ENCODE peak calls at places on chromosomes 1 and 21, in ten cellular contexts. K is HCT116, G is suprapubic skin, I is right lobe of liver, W is adrenal gland, M is prostate gland, A is esophagus squamous epithelium, Q is ovary, C is spleen, P is uterus. L is an unnamed sample.

GRCh38 chr1:9905010-9905409 is 5.1 kb downstream of the CTNNBIP1 start:
- DNase-seq in K (no peak), G (no peak), I (no peak), W (no peak), M (no peak), A (no peak), Q (no peak), C (no peak), P (no peak), L (no peak)

GRCh38 chr1:219189021-219189824 is 15.5 kb downstream of the LYPLAL1 start:
- DNase-seq in K (no peak), G (no peak), I (no peak), W (no peak), M (no peak), A (no peak), Q (no peak), C (no peak), P (no peak), L (no peak)

GRCh38 chr1:45543599-45544417 is 6.8 kb upstream of the AKR1A1 start:
- DNase-seq in K (no peak), G (peak), I (peak), W (peak), M (no peak), A (peak), Q (peak), C (peak), P (no peak), L (no peak)

GRCh38 chr1:230753586-230754251 is 6.5 kb downstream of the CAPN9 start:
- DNase-seq in K (peak), G (no peak), I (no peak), W (no peak), M (peak), A (no peak), Q (no peak), C (peak), P (no peak), L (no peak)

GRCh38 chr1:214264196-214264595 is 16.8 kb upstream of the SMYD2 start:
- DNase-seq in K (no peak), G (no peak), I (no peak), W (no peak), M (no peak), A (no peak), Q (no peak), C (no peak), P (no peak), L (no peak)

GRCh38 chr1:55700359-55701130 is 485.4 kb upstream of the USP24 start:
- DNase-seq in K (no peak), G (no peak), I (no peak), W (no peak), M (no peak), A (no peak), Q (no peak), C (no peak), P (no peak), L (no peak)

GRCh38 chr1:228279722-228280105 is 71.9 kb downstream of the OBSCN start:
- DNase-seq in K (no peak), G (peak), I (no peak), W (no peak), M (no peak), A (no peak), Q (no peak), C (peak), P (no peak), L (no peak)

GRCh38 chr1:152078831-152079549 is 9.9 kb downstream of the TCHHL1 start:
- DNase-seq in K (no peak), G (no peak), I (no peak), W (no peak), M (no peak), A (no peak), Q (no peak), C (no peak), P (no peak), L (no peak)

GRCh38 chr1:243343970-243344749 is 88.3 kb downstream of the SDCCAG8 start:
- DNase-seq in K (peak), G (no peak), I (no peak), W (no peak), M (no peak), A (no peak), Q (no peak), C (no peak), P (no peak), L (peak)

GRCh38 chr1:150841626-150842025 is 33.6 kb upstream of the CTSK start:
- DNase-seq in K (no peak), G (no peak), I (no peak), W (no peak), M (no peak), A (no peak), Q (no peak), C (no peak), P (no peak), L (no peak)

GRCh38 chr1:56202743-56203142 is 376.6 kb downstream of the PLPP3 start:
- DNase-seq in K (no peak), G (no peak), I (no peak), W (no peak), M (no peak), A (no peak), Q (no peak), C (no peak), P (peak), L (no peak)

GRCh38 chr1:32894019-32894600 is 7.1 kb downstream of the TMEM54 start:
- DNase-seq in K (no peak), G (no peak), I (no peak), W (peak), M (no peak), A (no peak), Q (no peak), C (peak), P (no peak), L (no peak)

GRCh38 chr1:29406814-29407213 is 170.5 kb downstream of the PTPRU start:
- DNase-seq in K (no peak), G (no peak), I (no peak), W (no peak), M (no peak), A (no peak), Q (no peak), C (no peak), P (no peak), L (no peak)

GRCh38 chr1:219871427-219872057 is 56.8 kb downstream of the SLC30A10 start:
- DNase-seq in K (no peak), G (no peak), I (no peak), W (no peak), M (no peak), A (no peak), Q (no peak), C (no peak), P (no peak), L (no peak)

GRCh38 chr1:168488153-168488552 is 55.6 kb downstream of the XCL2 start:
- DNase-seq in K (no peak), G (peak), I (no peak), W (peak), M (no peak), A (no peak), Q (peak), C (no peak), P (peak), L (no peak)

GRCh38 chr1:55428944-55429931 is 214.1 kb upstream of the USP24 start:
- DNase-seq in K (peak), G (no peak), I (no peak), W (peak), M (no peak), A (no peak), Q (peak), C (no peak), P (peak), L (peak)

GRCh38 chr1:13828454-13829151 is 128.6 kb downstream of the PRDM2 start:
- DNase-seq in K (peak), G (no peak), I (no peak), W (peak), M (no peak), A (no peak), Q (peak), C (peak), P (no peak), L (no peak)

GRCh38 chr21:34889287-34889536 is 159.9 kb downstream of the RUNX1 start:
- DNase-seq in K (no peak), G (no peak), I (peak), W (peak), M (peak), A (no peak), Q (peak), C (peak), P (peak), L (peak)

GRCh38 chr1:203151362-203152157 is 24.0 kb downstream of the ADORA1 start:
- DNase-seq in K (no peak), G (no peak), I (no peak), W (no peak), M (no peak), A (no peak), Q (no peak), C (no peak), P (no peak), L (no peak)

GRCh38 chr1:182611326-182611725 is 7.1 kb upstream of the RGS16 start:
- DNase-seq in K (no peak), G (no peak), I (no peak), W (no peak), M (no peak), A (no peak), Q (no peak), C (no peak), P (no peak), L (no peak)

GRCh38 chr21:29258626-29259335 is 39.9 kb upstream of the BACH1 start:
- DNase-seq in K (no peak), G (no peak), I (no peak), W (no peak), M (peak), A (no peak), Q (no peak), C (no peak), P (no peak), L (peak)

GRCh38 chr1:29213055-29213454 is 17.7 kb downstream of the MECR start:
- DNase-seq in K (no peak), G (no peak), I (no peak), W (no peak), M (no peak), A (no peak), Q (no peak), C (no peak), P (no peak), L (no peak)

GRCh38 chr21:44753357-44753756 is 42.0 kb upstream of the TSPEAR start:
- DNase-seq in K (no peak), G (peak), I (no peak), W (no peak), M (no peak), A (no peak), Q (no peak), C (no peak), P (no peak), L (no peak)

GRCh38 chr1:6212193-6212959 is 6.5 kb downstream of the RNF207 start:
- DNase-seq in K (no peak), G (no peak), I (no peak), W (no peak), M (no peak), A (no peak), Q (no peak), C (no peak), P (no peak), L (no peak)

GRCh38 chr21:23861908-23862504 is 1745.3 kb downstream of the MRPL39 start:
- DNase-seq in K (no peak), G (no peak), I (no peak), W (no peak), M (no peak), A (no peak), Q (no peak), C (no peak), P (no peak), L (no peak)

GRCh38 chr1:74729741-74730478 is 2.9 kb downstream of the CRYZ start:
- DNase-seq in K (peak), G (no peak), I (no peak), W (no peak), M (no peak), A (no peak), Q (no peak), C (no peak), P (no peak), L (peak)

GRCh38 chr1:34147301-34147700 is 17.7 kb downstream of the CSMD2 start:
- DNase-seq in K (no peak), G (no peak), I (no peak), W (no peak), M (no peak), A (no peak), Q (no peak), C (no peak), P (no peak), L (no peak)

GRCh38 chr1:157101196-157101595 is 1.6 kb upstream of the ETV3L start:
- DNase-seq in K (no peak), G (peak), I (no peak), W (no peak), M (no peak), A (no peak), Q (no peak), C (peak), P (no peak), L (no peak)

GRCh38 chr1:234684854-234685253 is 74.9 kb upstream of the IRF2BP2 start:
- DNase-seq in K (no peak), G (no peak), I (no peak), W (peak), M (no peak), A (no peak), Q (peak), C (no peak), P (no peak), L (no peak)

GRCh38 chr1:182137546-182137945 is 76.0 kb upstream of the ZNF648 start:
- DNase-seq in K (no peak), G (no peak), I (no peak), W (no peak), M (no peak), A (no peak), Q (no peak), C (no peak), P (no peak), L (no peak)

GRCh38 chr1:1353389-1354151 is 4.4 kb upstream of the DVL1 start:
- DNase-seq in K (no peak), G (no peak), I (no peak), W (no peak), M (no peak), A (no peak), Q (no peak), C (no peak), P (no peak), L (no peak)

GRCh38 chr1:146012703-146013565 is 8.6 kb downstream of the HJV start:
- DNase-seq in K (peak), G (no peak), I (no peak), W (peak), M (peak), A (no peak), Q (peak), C (no peak), P (peak), L (peak)

GRCh38 chr1:176831150-176831549 is 333.4 kb downstream of the ASTN1 start:
- DNase-seq in K (no peak), G (no peak), I (no peak), W (no peak), M (no peak), A (no peak), Q (no peak), C (no peak), P (no peak), L (no peak)

DNA sequence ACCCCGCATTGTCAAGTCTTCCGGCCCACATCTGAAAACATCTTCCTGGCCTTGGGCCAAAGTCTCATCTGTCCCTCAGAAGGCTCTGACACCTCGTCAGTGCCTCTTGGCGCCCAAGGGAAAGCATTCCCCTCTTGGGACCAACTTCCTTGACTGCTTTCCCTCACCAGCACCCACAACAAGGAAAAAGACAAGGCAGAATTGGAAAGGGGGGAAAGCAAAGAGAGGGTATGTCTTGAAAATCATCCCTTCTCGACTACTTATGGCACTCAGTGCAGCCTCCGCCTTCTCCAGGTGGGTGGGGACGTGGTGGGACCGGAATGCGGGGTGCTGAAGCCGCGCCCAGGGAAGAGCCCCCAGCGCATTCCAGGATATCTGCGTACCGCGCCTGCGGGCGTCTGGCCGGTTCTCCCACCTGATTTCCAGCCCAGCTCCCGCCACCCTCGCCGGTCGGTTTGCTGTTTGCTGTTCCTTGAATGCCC is 554 bp upstream of the SLC39A1 start:
- DNase-seq in K (peak), G (peak), I (no peak), W (no peak), M (peak), A (no peak), Q (peak), C (peak), P (no peak), L (no peak)
- TF ChIP-seq POLR2A in K (peak), G (no peak), I (no peak), W (no peak), M (no peak), A (no peak), Q (no peak), C (no peak), P (no peak), L (no peak)

GRCh38 chr1:2542262-2542915 is 12.3 kb upstream of the HES5 start:
- DNase-seq in K (no peak), G (no peak), I (no peak), W (no peak), M (no peak), A (no peak), Q (no peak), C (no peak), P (no peak), L (no peak)

GRCh38 chr1:2543543-2544092 is 12.6 kb upstream of the TNFRSF14 start:
- DNase-seq in K (no peak), G (no peak), I (no peak), W (no peak), M (no peak), A (no peak), Q (no peak), C (no peak), P (no peak), L (no peak)

GRCh38 chr1:2539312-2539907 is 9.3 kb upstream of the HES5 start:
- DNase-seq in K (no peak), G (no peak), I (no peak), W (no peak), M (no peak), A (no peak), Q (no peak), C (no peak), P (no peak), L (no peak)

GRCh38 chr1:2540816-2541492 is 10.9 kb upstream of the HES5 start:
- DNase-seq in K (no peak), G (no peak), I (no peak), W (no peak), M (no peak), A (no peak), Q (no peak), C (no peak), P (no peak), L (no peak)

GRCh38 chr1:2541619-2542246 is 11.7 kb upstream of the HES5 start:
- DNase-seq in K (no peak), G (no peak), I (no peak), W (peak), M (peak), A (no peak), Q (no peak), C (peak), P (no peak), L (no peak)
- TF ChIP-seq POLR2A in K (no peak), G (no peak), I (no peak), W (no peak), M (no peak), A (no peak), Q (no peak), C (no peak), P (no peak), L (no peak)

GRCh38 chr1:15427280-15427666 is 11.0 kb upstream of the CTRC start:
- DNase-seq in K (no peak), G (no peak), I (no peak), W (no peak), M (no peak), A (no peak), Q (no peak), C (peak), P (peak), L (no peak)
- TF ChIP-seq POLR2A in K (no peak), G (no peak), I (no peak), W (no peak), M (no peak), A (no peak), Q (no peak), C (no peak), P (no peak), L (no peak)

GRCh38 chr1:36367798-36368197 is 17.9 kb downstream of the STK40 start:
- DNase-seq in K (no peak), G (no peak), I (no peak), W (no peak), M (peak), A (no peak), Q (no peak), C (no peak), P (no peak), L (no peak)

GRCh38 chr1:36369061-36369470 is 16.7 kb downstream of the STK40 start:
- DNase-seq in K (peak), G (peak), I (peak), W (peak), M (peak), A (no peak), Q (peak), C (peak), P (peak), L (peak)

GRCh38 chr1:36367067-36367466 is 18.7 kb downstream of the STK40 start:
- DNase-seq in K (no peak), G (no peak), I (no peak), W (no peak), M (no peak), A (no peak), Q (no peak), C (peak), P (no peak), L (no peak)

GRCh38 chr1:36365310-36365895 is 20.3 kb downstream of the STK40 start:
- DNase-seq in K (no peak), G (no peak), I (no peak), W (peak), M (no peak), A (no peak), Q (peak), C (no peak), P (peak), L (no peak)

GRCh38 chr1:36366091-36366661 is 19.5 kb downstream of the STK40 start:
- DNase-seq in K (no peak), G (no peak), I (no peak), W (no peak), M (no peak), A (no peak), Q (no peak), C (peak), P (no peak), L (no peak)
- TF ChIP-seq POLR2A in K (no peak), G (no peak), I (no peak), W (no peak), M (no peak), A (no peak), Q (no peak), C (no peak), P (no peak), L (no peak)

DNA sequence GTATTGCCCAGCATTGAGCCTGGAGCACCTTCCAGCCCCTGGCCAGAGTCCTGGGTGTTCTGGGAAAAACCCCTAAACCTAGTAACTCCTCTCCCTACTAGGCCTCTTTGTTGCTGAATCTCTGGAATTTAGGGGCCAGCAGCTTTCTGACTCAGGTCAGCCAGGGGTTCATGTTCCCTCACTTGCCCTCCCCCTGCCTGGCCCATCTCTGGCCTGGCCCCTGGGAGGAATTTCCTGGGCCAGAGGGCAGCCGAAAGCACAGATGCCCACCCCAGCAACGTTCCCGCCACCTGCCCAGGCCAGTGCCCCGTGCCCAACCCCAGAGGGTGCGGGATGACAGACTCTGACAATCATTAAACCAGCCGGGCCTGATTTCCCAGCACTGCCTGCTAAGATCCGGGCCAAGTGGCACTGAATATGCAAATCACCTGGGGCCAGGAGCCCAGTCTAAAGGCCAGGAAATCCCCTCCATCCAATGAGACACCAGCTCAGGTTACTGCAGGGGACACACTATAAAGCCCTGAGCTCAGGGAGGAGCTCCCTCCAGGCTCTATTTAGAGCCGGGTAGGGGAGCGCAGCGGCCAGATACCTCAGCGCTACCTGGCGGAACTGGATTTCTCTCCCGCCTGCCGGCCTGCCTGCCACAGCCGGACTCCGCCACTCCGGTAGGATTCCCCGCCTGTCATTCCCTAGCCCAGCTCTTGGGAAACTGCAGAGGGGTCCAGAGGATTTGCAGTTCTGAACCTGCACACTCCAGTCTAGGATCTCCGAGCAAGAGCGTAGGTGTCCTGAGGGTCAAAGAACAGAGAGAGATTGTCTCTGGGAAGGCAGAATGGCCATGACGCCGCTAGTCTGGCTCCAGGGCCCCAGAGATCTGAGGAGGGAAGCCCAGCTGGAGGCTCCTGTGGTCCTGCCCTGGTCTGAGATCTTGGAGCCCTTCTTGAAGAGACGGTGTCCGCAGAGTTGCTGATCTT is at the start of gene ELF3:
- DNase-seq in K (peak), G (no peak), I (peak), W (no peak), M (peak), A (no peak), Q (no peak), C (peak), P (no peak), L (no peak)
- TF ChIP-seq POLR2A in K (peak), G (peak), I (peak), W (no peak), M (peak), A (peak), Q (no peak), C (no peak), P (peak), L (no peak)

DNA sequence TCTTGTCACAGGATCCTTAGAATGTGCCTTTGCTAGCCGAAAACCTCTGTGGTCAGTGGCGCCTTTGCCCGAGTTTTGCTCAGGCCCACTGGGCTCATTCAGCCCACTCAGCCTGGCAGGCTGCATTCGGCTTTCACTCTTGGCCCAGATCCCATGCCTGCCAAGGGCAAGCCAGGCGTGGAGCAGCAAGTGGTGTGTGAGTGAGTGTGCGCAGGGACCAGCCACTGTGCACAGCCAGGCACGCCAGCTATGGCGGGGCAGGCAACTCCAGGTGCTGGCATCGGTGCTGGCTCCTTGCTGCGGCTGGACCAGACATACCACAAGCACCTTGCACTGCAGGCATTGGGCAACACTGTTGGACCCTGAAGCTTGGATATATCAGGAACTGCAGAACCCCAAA is 1145.1 kb upstream of the NCAM2 start:
- DNase-seq in K (no peak), G (no peak), I (peak), W (no peak), M (no peak), A (no peak), Q (no peak), C (peak), P (no peak), L (no peak)
- TF ChIP-seq POLR2A in K (no peak), G (no peak), I (no peak), W (no peak), M (no peak), A (no peak), Q (no peak), C (no peak), P (no peak), L (peak)

L was measured in H54.